ENCODE peak calls at places on chromosome 17, in four cellular contexts. R is MM.1S, N is lung, X is progenitor cell of endocrine pancreas. T is an unnamed sample.

GRCh38 chr17:20975566-20975965 is 67.2 kb downstream of the USP22 start:
- DNase-seq in N (no peak), X (no peak), R (no peak), T (no peak)

GRCh38 chr17:1203111-1203966 is 23.6 kb upstream of the ABR start:
- DNase-seq in X (no peak), R (no peak), N (peak), T (peak)

GRCh38 chr17:32342603-32343325 is 791 bp upstream of the C17orf75 start:
- DNase-seq in R (no peak), N (no peak), X (no peak), T (no peak)

GRCh38 chr17:27417596-27418365 is 38.5 kb upstream of the KSR1 start:
- DNase-seq in X (no peak), R (no peak), N (no peak), T (no peak)

GRCh38 chr17:46832945-46833839 is 14.7 kb upstream of the WNT3 start:
- DNase-seq in R (no peak), N (no peak), X (no peak), T (no peak)

GRCh38 chr17:81821603-81822311 is 11.3 kb downstream of the MCRIP1 start:
- DNase-seq in R (no peak), X (no peak), N (peak), T (no peak)

GRCh38 chr17:22695228-22695619 is 1002.9 kb downstream of the KCNJ18 start:
- DNase-seq in X (no peak), R (no peak), N (peak), T (no peak)

GRCh38 chr17:31425646-31426045 is 34.2 kb downstream of the RAB11FIP4 start:
- DNase-seq in X (no peak), R (no peak), N (no peak), T (no peak)

GRCh38 chr17:40342575-40343058 is 21.9 kb downstream of the GJD3 start:
- DNase-seq in R (no peak), N (no peak), X (no peak), T (no peak)

GRCh38 chr17:76866203-76866602 is 2.0 kb upstream of the MGAT5B start:
- DNase-seq in N (no peak), R (no peak), X (no peak), T (no peak)

GRCh38 chr17:43545383-43545632 is 832 bp downstream of the ETV4 start:
- DNase-seq in X (peak), N (peak), R (no peak), T (no peak)

GRCh38 chr17:17076066-17076465 is 33.8 kb downstream of the MPRIP start:
- DNase-seq in R (no peak), X (no peak), N (no peak), T (no peak)

GRCh38 chr17:1709971-1710806 is at the start of gene TLCD2:
- DNase-seq in X (peak), R (no peak), N (peak), T (peak)

GRCh38 chr17:77857306-77857555 is 101.3 kb upstream of the TNRC6C start:
- DNase-seq in N (no peak), R (no peak), X (no peak), T (no peak)

GRCh38 chr17:81160747-81161453 is 4.4 kb upstream of the PVALEF start:
- DNase-seq in N (no peak), R (no peak), X (no peak), T (no peak)

GRCh38 chr17:69524854-69525253 is 110.4 kb downstream of the MAP2K6 start:
- DNase-seq in R (no peak), N (no peak), X (no peak), T (no peak)

GRCh38 chr17:41553176-41553575 is 18.7 kb downstream of the KRT9 start:
- DNase-seq in R (no peak), X (no peak), N (no peak), T (no peak)

GRCh38 chr17:42743595-42744282 is 1.1 kb downstream of the EZH1 start:
- DNase-seq in X (no peak), N (no peak), R (no peak), T (no peak)

GRCh38 chr17:29090746-29091395 is 47.9 kb downstream of the PIPOX start:
- DNase-seq in X (no peak), R (no peak), N (no peak), T (no peak)
- TF ChIP-seq CTCF in X (no peak), R (no peak), N (no peak), T (no peak)

GRCh38 chr17:4366312-4367063 is at the start of gene UBE2G1:
- DNase-seq in N (peak), X (peak), R (peak), T (peak)
- TF ChIP-seq CTCF in N (no peak), X (peak), R (peak), T (peak)

GRCh38 chr17:75641343-75641742 is 8.1 kb downstream of the SMIM5 start:
- DNase-seq in X (no peak), R (no peak), N (no peak), T (no peak)

GRCh38 chr17:75639327-75639726 is 6.1 kb downstream of the SMIM5 start:
- DNase-seq in R (no peak), N (no peak), X (no peak), T (no peak)

GRCh38 chr17:75638893-75639292 is 5.7 kb downstream of the SMIM5 start:
- DNase-seq in X (no peak), R (no peak), N (no peak), T (no peak)

GRCh38 chr17:75640556-75641119 is 7.4 kb downstream of the SMIM5 start:
- DNase-seq in N (no peak), R (no peak), X (no peak), T (no peak)

DNA sequence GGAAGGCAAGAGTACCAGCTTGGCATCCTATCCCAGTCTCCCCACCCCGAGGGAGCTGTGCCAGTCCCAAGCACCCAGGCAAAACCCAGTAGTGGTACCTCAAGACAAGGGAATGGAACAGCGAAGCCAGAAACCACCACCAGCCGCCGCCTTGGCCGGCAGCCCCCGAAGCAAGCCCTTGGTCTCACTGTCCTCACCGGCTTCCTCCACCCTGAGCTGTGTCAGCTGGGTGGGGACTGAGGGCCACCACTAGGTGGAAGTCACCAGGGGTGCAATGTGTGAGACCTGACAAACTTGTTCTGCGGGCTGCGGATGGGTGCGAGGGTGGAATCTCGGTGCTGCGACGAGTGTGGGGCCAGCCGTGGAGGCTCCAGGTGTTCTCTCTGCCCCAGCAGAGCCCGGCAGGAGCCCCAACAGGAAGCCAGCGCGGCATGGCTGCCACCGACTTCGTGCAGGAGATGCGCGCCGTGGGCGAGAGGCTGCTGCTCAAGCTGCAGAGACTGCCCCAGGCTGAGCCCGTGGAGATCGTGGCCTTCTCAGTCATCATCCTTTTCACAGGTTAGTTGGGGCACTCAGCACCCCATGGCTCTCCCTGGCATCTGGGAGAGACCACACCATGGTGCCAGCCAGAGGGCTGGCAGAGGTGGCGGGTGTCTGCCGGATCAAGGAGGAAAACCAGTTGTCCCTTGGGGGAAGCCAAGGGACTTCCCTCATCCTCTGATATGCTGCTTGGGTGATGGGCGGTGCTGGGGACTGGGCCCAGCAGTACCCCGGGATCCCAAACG is 6.7 kb downstream of the SMIM5 start:
- DNase-seq in X (no peak), N (no peak), R (no peak), T (no peak)
- TF ChIP-seq CTCF in X (peak), N (no peak), R (no peak), T (no peak)

DNA sequence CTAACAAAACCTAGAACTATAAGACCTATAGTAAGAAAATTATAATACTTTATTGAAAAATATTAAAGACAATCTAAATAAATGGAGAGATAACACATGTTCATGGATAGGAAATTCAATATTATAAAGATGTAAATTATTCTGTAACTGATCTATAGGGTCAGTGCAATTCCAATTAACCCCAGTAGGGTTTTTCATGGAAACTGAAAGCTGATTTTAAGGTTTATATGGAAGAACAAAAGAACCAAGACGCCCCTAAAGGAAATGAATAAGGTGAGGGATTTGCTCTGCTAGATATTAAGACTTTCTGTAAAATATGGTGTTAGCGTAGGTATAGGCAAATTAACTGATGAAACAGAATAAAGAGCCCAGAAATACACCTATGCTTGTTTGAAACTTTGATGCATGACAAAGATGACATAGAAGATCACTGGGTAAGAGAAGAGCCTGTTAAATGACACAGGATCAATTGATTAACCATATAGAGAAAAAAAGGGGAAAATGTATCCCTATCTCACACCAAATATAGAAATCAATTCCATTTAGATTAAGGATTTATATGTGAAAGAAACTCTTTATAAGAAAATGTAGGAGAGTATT is 3.0 kb downstream of the ICAM2 start:
- DNase-seq in X (no peak), N (no peak), R (no peak), T (no peak)
- TF ChIP-seq CTCF in X (peak), N (no peak), R (peak), T (no peak)

GRCh38 chr17:63413128-63413527 is 33.0 kb downstream of the CYB561 start:
- DNase-seq in N (no peak), X (no peak), R (no peak), T (no peak)
- TF ChIP-seq CTCF in N (no peak), X (no peak), R (no peak), T (no peak)

GRCh38 chr17:64496348-64496785 is 487 bp downstream of the POLG2 start:
- DNase-seq in R (no peak), X (no peak), N (no peak), T (no peak)

GRCh38 chr17:64491034-64491860 is 5.6 kb downstream of the POLG2 start:
- DNase-seq in R (peak), N (peak), X (no peak), T (no peak)

GRCh38 chr17:64491995-64492394 is 4.9 kb downstream of the POLG2 start:
- DNase-seq in X (no peak), N (no peak), R (no peak), T (no peak)

GRCh38 chr17:64494121-64494520 is 2.7 kb downstream of the POLG2 start:
- DNase-seq in X (no peak), N (no peak), R (no peak), T (no peak)

DNA sequence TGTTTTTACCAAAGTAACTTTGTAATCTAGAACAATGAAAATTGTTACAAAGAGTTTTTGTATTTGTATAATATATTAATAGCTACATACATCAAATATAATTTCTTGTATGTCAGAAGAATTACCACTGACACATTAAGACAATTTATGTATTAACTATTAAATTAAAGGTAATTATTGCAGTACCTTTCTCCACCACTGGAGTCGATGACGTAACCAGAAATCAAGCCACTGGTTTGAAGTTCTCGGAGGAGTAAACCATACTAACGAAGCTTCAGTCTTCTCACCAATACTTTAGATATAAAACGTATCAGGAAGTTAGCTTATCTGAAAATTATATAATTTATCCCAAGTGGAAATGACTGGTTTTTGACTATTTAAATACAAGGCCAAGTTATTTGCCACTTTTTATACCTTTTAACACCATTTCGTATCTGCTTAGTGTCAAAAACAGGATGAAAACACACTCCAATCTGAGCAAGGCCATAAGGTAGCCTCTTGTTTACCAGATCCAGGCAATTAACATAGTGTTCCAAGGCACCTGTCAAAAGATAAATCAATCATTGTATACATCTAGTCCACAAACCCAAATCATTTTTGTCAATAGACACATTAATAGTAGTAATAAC is 4.3 kb downstream of the POLG2 start:
- DNase-seq in R (peak), N (no peak), X (no peak), T (no peak)
- TF ChIP-seq CTCF in R (peak), N (no peak), X (peak), T (peak)

DNA sequence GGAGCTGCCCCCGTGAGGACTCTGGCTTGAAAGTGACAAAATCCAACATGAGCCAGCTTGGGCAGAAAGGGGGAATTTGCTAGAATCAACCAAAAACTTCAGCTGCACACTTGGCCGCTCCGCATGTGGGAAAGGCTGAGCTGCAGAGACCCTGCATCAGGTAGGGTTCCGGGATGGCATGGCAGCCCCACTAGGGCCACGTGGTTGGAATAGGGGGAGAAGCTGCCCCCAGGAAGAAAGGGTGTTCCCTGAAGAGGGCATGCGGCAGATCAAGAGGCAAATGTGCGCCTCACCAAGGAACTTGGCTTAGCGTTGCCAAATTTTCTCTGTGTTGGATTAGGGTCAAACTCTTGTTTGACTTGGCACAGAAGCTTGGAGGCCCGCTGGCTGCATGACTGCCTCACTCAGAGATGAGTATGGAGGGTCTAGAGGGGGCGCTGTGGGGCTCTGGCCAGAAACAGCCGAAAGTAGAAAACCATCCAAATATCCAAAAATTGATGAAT is 29.2 kb upstream of the WFIKKN2 start:
- DNase-seq in X (no peak), N (no peak), R (no peak), T (no peak)
- TF ChIP-seq CTCF in X (peak), N (no peak), R (no peak), T (no peak)

DNA sequence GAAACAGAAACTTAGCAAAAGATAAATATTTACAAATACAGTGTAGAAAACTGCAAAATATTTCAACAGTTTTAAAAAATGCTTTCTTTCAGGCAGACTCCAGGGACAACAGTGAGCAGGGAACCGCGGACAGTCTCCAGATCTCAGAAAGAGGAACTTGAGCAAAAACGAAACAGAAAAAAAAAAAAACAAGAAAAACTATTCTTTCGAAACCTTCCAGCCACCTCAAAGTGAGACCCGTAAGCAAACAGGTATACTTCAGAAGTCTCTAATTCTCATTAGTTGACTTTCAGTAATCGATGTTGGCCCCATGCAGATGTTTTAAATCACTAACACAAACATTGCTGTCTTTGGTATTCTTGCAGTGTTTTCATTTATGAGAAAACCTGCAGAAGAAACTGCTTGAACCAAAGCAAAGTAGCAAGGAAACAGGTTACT is 15.7 kb upstream of the CCL1 start:
- DNase-seq in N (no peak), X (no peak), R (peak), T (peak)
- TF ChIP-seq CTCF in N (no peak), X (no peak), R (peak), T (peak)

GRCh38 chr17:9643611-9644010 is 1.7 kb upstream of the USP43 start:
- DNase-seq in N (no peak), R (no peak), X (no peak), T (no peak)

GRCh38 chr17:9647014-9647413 is 1.7 kb downstream of the USP43 start:
- DNase-seq in R (no peak), N (no peak), X (no peak), T (no peak)

GRCh38 chr17:9646556-9646905 is 1.2 kb downstream of the USP43 start:
- DNase-seq in X (no peak), R (no peak), N (no peak), T (no peak)

GRCh38 chr17:9645858-9646555 is 690 bp downstream of the USP43 start:
- DNase-seq in R (no peak), N (peak), X (peak), T (peak)

GRCh38 chr17:9644910-9645751 is at the start of gene USP43:
- DNase-seq in N (peak), X (peak), R (no peak), T (peak)
- TF ChIP-seq CTCF in N (no peak), X (no peak), R (no peak), T (no peak)